ENCODE peak calls at places on chromosomes 2 and 18, in four cellular contexts. N is anterior cingulate cortex; W is iPS DF 6.9; E is activated effector memory CD4-positive, alpha-beta T cell treated with anti-CD3 and anti-CD28 coated beads, Interleukin-2, amount 50 U/mL, for 16 hours. Y is an unnamed sample.

GRCh38 chr18:26510337-26510736 is 38.0 kb downstream of the KCTD1 start:
- DNase-seq in N (no peak), W (no peak), E (no peak), Y (no peak)

GRCh38 chr2:45889053-45889452 is 237.6 kb downstream of the PRKCE start:
- DNase-seq in N (no peak), W (peak), E (no peak), Y (no peak)

GRCh38 chr2:45786831-45787357 is 135.4 kb downstream of the PRKCE start:
- DNase-seq in N (no peak), W (no peak), E (no peak), Y (no peak)

GRCh38 chr2:186129767-186130581 is 356.1 kb upstream of the ZC3H15 start:
- DNase-seq in N (no peak), W (no peak), E (no peak), Y (no peak)

GRCh38 chr2:207113403-207113802 is 52.3 kb downstream of the KLF7 start:
- DNase-seq in N (peak), W (no peak), E (no peak), Y (no peak)

GRCh38 chr18:63099848-63100625 is 219.5 kb downstream of the BCL2 start:
- DNase-seq in N (no peak), W (no peak), E (no peak), Y (no peak)

GRCh38 chr2:12169060-12169406 is 422.6 kb downstream of the LPIN1 start:
- DNase-seq in N (no peak), W (no peak), E (no peak), Y (no peak)

GRCh38 chr2:42906557-42907380 is 114.4 kb upstream of the HAAO start:
- DNase-seq in N (no peak), W (no peak), E (no peak), Y (peak)

GRCh38 chr2:179939282-179939681 is 67.8 kb downstream of the CWC22 start:
- DNase-seq in N (no peak), W (no peak), E (no peak), Y (no peak)

GRCh38 chr2:121049921-121050585 is 234.9 kb downstream of the TFCP2L1 start:
- DNase-seq in N (no peak), W (no peak), E (no peak), Y (no peak)

GRCh38 chr2:84527137-84528129 is 11.1 kb downstream of the DNAH6 start:
- DNase-seq in N (no peak), W (no peak), E (no peak), Y (no peak)

GRCh38 chr2:222296911-222297599 is 1.7 kb downstream of the PAX3 start:
- DNase-seq in N (no peak), W (no peak), E (peak), Y (no peak)

GRCh38 chr2:61855178-61855523 is 1.3 kb upstream of the FAM161A start:
- DNase-seq in N (no peak), W (no peak), E (peak), Y (no peak)

GRCh38 chr18:22067109-22067508 is 102.3 kb upstream of the GATA6 start:
- DNase-seq in N (no peak), W (no peak), E (no peak), Y (no peak)